ENCODE peak calls at places on chromosomes 5 and 9, in five cellular contexts. One of them, this sample, is unnamed.

GRCh38 chr5:108720416-108720815 is 27.3 kb upstream of the FER start:
- DNase-seq in BJ: no peak
- DNase-seq in GM12865: peak
- DNase-seq in CD8-positive, alpha-beta memory T cell: no peak
- DNase-seq in AG04449: no peak
- DNase-seq in this sample: peak

GRCh38 chr9:5817776-5818336 is 15.1 kb downstream of the ERMP1 start:
- DNase-seq in BJ: peak
- DNase-seq in GM12865: no peak
- DNase-seq in CD8-positive, alpha-beta memory T cell: no peak
- DNase-seq in AG04449: no peak
- DNase-seq in this sample: peak

GRCh38 chr5:144549580-144549979 is 378.9 kb downstream of the KCTD16 start:
- DNase-seq in BJ: peak
- DNase-seq in GM12865: no peak
- DNase-seq in CD8-positive, alpha-beta memory T cell: no peak
- DNase-seq in AG04449: peak
- DNase-seq in this sample: peak

GRCh38 chr9:70409280-70409679 is 5.2 kb downstream of the KLF9 start:
- DNase-seq in BJ: no peak
- DNase-seq in GM12865: no peak
- DNase-seq in CD8-positive, alpha-beta memory T cell: no peak
- DNase-seq in AG04449: no peak
- DNase-seq in this sample: no peak

GRCh38 chr5:107157811-107158210 is 512.9 kb downstream of the EFNA5 start:
- DNase-seq in BJ: no peak
- DNase-seq in GM12865: no peak
- DNase-seq in CD8-positive, alpha-beta memory T cell: no peak
- DNase-seq in AG04449: no peak
- DNase-seq in this sample: no peak

GRCh38 chr9:17613723-17614122 is 34.9 kb downstream of the SH3GL2 start:
- DNase-seq in BJ: peak
- DNase-seq in GM12865: no peak
- DNase-seq in CD8-positive, alpha-beta memory T cell: no peak
- DNase-seq in AG04449: no peak
- DNase-seq in this sample: peak

GRCh38 chr5:7317751-7318150 is 78.2 kb upstream of the ADCY2 start:
- DNase-seq in BJ: peak
- DNase-seq in GM12865: no peak
- DNase-seq in CD8-positive, alpha-beta memory T cell: no peak
- DNase-seq in AG04449: no peak
- DNase-seq in this sample: peak

GRCh38 chr5:78540335-78541057 is 108.1 kb downstream of the LHFPL2 start:
- DNase-seq in BJ: no peak
- DNase-seq in GM12865: no peak
- DNase-seq in CD8-positive, alpha-beta memory T cell: no peak
- DNase-seq in AG04449: no peak
- DNase-seq in this sample: no peak

GRCh38 chr5:141680751-141681201 is 1.3 kb downstream of the ARAP3 start:
- DNase-seq in BJ: no peak
- DNase-seq in GM12865: no peak
- DNase-seq in CD8-positive, alpha-beta memory T cell: no peak
- DNase-seq in AG04449: no peak
- DNase-seq in this sample: peak

DNA sequence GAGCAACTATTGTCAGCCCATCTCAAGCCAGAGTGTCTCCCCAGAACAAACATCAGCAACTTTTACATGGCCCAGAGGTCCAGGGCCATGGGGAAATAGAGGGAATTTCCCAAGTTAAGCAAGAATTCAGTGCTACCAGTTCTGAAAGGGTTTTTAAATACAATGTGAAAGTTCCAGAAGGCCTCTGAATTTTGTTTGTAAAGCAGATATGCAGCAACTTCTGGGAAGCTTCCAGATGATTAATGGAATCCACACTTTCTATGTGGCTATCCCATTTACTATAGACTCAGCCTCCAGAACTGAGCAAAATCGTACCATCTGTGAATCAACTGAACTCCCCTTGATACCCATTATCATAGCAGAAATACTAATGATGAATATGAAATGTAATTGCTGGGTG is 93.8 kb downstream of the FEM1C start:
- DNase-seq in BJ: peak
- DNase-seq in GM12865: peak
- DNase-seq in CD8-positive, alpha-beta memory T cell: no peak
- DNase-seq in AG04449: peak
- DNase-seq in this sample: peak
- H3K4me3 ChIP-seq in BJ: no peak
- H3K4me3 ChIP-seq in GM12865: no peak
- H3K4me3 ChIP-seq in CD8-positive, alpha-beta memory T cell: no peak
- H3K4me3 ChIP-seq in AG04449: no peak
- H3K4me3 ChIP-seq in this sample: no peak

GRCh38 chr5:138132543-138132942 is 6.7 kb downstream of the NME5 start:
- DNase-seq in BJ: no peak
- DNase-seq in GM12865: no peak
- DNase-seq in CD8-positive, alpha-beta memory T cell: no peak
- DNase-seq in AG04449: no peak
- DNase-seq in this sample: no peak
- H3K4me3 ChIP-seq in BJ: no peak
- H3K4me3 ChIP-seq in GM12865: no peak
- H3K4me3 ChIP-seq in CD8-positive, alpha-beta memory T cell: no peak
- H3K4me3 ChIP-seq in AG04449: no peak
- H3K4me3 ChIP-seq in this sample: no peak

GRCh38 chr9:86408121-86408520 is 53.9 kb upstream of the TUT7 start:
- DNase-seq in BJ: no peak
- DNase-seq in GM12865: no peak
- DNase-seq in CD8-positive, alpha-beta memory T cell: no peak
- DNase-seq in AG04449: no peak
- DNase-seq in this sample: peak

GRCh38 chr9:86405926-86406325 is 51.7 kb upstream of the TUT7 start:
- DNase-seq in BJ: peak
- DNase-seq in GM12865: peak
- DNase-seq in CD8-positive, alpha-beta memory T cell: no peak
- DNase-seq in AG04449: peak
- DNase-seq in this sample: peak

GRCh38 chr9:86407022-86407421 is 52.8 kb upstream of the TUT7 start:
- DNase-seq in BJ: no peak
- DNase-seq in GM12865: peak
- DNase-seq in CD8-positive, alpha-beta memory T cell: no peak
- DNase-seq in AG04449: no peak
- DNase-seq in this sample: peak

GRCh38 chr9:86405086-86405491 is 50.9 kb upstream of the TUT7 start:
- DNase-seq in BJ: no peak
- DNase-seq in GM12865: no peak
- DNase-seq in CD8-positive, alpha-beta memory T cell: no peak
- DNase-seq in AG04449: no peak
- DNase-seq in this sample: no peak

GRCh38 chr9:86406366-86406765 is 52.2 kb upstream of the TUT7 start:
- DNase-seq in BJ: peak
- DNase-seq in GM12865: no peak
- DNase-seq in CD8-positive, alpha-beta memory T cell: no peak
- DNase-seq in AG04449: no peak
- DNase-seq in this sample: peak
- H3K4me3 ChIP-seq in BJ: peak
- H3K4me3 ChIP-seq in GM12865: no peak
- H3K4me3 ChIP-seq in CD8-positive, alpha-beta memory T cell: no peak
- H3K4me3 ChIP-seq in AG04449: peak
- H3K4me3 ChIP-seq in this sample: peak

GRCh38 chr5:43066799-43067741 is 27.0 kb upstream of the ANXA2R start:
- DNase-seq in BJ: no peak
- DNase-seq in GM12865: peak
- DNase-seq in CD8-positive, alpha-beta memory T cell: peak
- DNase-seq in AG04449: no peak
- DNase-seq in this sample: peak

GRCh38 chr5:43066231-43066798 is 26.2 kb upstream of the ANXA2R start:
- DNase-seq in BJ: no peak
- DNase-seq in GM12865: peak
- DNase-seq in CD8-positive, alpha-beta memory T cell: peak
- DNase-seq in AG04449: no peak
- DNase-seq in this sample: peak

GRCh38 chr5:43065384-43066230 is 25.5 kb upstream of the ANXA2R start:
- DNase-seq in BJ: no peak
- DNase-seq in GM12865: peak
- DNase-seq in CD8-positive, alpha-beta memory T cell: peak
- DNase-seq in AG04449: no peak
- DNase-seq in this sample: peak

GRCh38 chr5:43063731-43064171 is 23.6 kb upstream of the ANXA2R start:
- DNase-seq in BJ: no peak
- DNase-seq in GM12865: no peak
- DNase-seq in CD8-positive, alpha-beta memory T cell: no peak
- DNase-seq in AG04449: no peak
- DNase-seq in this sample: no peak

DNA sequence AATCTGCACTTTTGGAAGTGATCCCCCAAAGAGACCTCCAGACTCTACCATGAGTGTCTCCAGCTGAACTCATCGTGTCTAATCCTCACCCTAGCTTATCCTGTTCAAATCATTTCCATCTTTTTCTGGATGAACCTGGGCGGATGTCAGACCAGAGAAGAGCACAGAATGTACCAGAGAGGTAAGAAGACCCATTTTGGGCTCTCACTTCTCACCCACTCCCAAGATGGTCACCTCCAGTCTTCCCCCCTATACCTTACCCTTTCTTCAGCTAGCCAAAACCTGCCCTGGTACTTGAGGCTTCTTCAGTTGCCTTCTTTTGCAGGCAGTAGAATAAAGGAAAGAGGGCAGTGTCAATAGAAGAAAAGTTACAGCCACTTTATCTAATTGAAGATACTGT is 27.9 kb upstream of the ANXA2R start:
- DNase-seq in BJ: no peak
- DNase-seq in GM12865: no peak
- DNase-seq in CD8-positive, alpha-beta memory T cell: no peak
- DNase-seq in AG04449: no peak
- DNase-seq in this sample: no peak
- H3K4me3 ChIP-seq in BJ: peak
- H3K4me3 ChIP-seq in GM12865: peak
- H3K4me3 ChIP-seq in CD8-positive, alpha-beta memory T cell: peak
- H3K4me3 ChIP-seq in AG04449: peak
- H3K4me3 ChIP-seq in this sample: peak

GRCh38 chr9:127562271-127562780 is 49.8 kb upstream of the STXBP1 start:
- DNase-seq in BJ: no peak
- DNase-seq in GM12865: no peak
- DNase-seq in CD8-positive, alpha-beta memory T cell: no peak
- DNase-seq in AG04449: no peak
- DNase-seq in this sample: no peak
- H3K4me3 ChIP-seq in BJ: no peak
- H3K4me3 ChIP-seq in GM12865: no peak
- H3K4me3 ChIP-seq in CD8-positive, alpha-beta memory T cell: no peak
- H3K4me3 ChIP-seq in AG04449: peak
- H3K4me3 ChIP-seq in this sample: peak

DNA sequence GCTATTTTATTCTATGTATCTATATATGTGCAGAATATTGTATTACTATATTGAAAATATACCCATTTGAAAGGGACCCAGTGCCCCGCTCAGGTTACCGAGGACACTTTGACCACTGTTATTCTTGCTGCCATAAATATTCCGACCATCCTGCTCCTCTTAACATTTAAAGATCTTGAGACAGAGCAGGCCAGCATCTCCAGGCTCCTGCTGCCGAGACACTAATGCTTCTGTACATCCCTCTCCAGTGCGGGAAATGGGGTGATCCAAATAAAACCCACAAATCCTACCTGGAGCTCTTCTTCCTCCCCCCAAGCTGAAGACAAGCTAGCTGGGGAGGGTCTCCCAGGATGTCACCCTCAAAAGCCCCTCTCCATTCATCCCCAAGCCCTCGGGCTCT is 3.9 kb downstream of the SH3PXD2B start:
- DNase-seq in BJ: no peak
- DNase-seq in GM12865: no peak
- DNase-seq in CD8-positive, alpha-beta memory T cell: no peak
- DNase-seq in AG04449: no peak
- DNase-seq in this sample: no peak
- H3K4me3 ChIP-seq in BJ: no peak
- H3K4me3 ChIP-seq in GM12865: no peak
- H3K4me3 ChIP-seq in CD8-positive, alpha-beta memory T cell: no peak
- H3K4me3 ChIP-seq in AG04449: no peak
- H3K4me3 ChIP-seq in this sample: no peak

GRCh38 chr5:171421331-171422262 is 2.1 kb downstream of the FGF18 start:
- DNase-seq in BJ: no peak
- DNase-seq in GM12865: no peak
- DNase-seq in CD8-positive, alpha-beta memory T cell: no peak
- DNase-seq in AG04449: no peak
- DNase-seq in this sample: no peak

GRCh38 chr5:171418982-171419662 is at the start of gene FGF18:
- DNase-seq in BJ: no peak
- DNase-seq in GM12865: peak
- DNase-seq in CD8-positive, alpha-beta memory T cell: peak
- DNase-seq in AG04449: no peak
- DNase-seq in this sample: peak

GRCh38 chr5:171419663-171420428 is 399 bp downstream of the FGF18 start:
- DNase-seq in BJ: no peak
- DNase-seq in GM12865: peak
- DNase-seq in CD8-positive, alpha-beta memory T cell: peak
- DNase-seq in AG04449: no peak
- DNase-seq in this sample: peak

GRCh38 chr5:171422495-171422894 is 3.0 kb downstream of the FGF18 start:
- DNase-seq in BJ: no peak
- DNase-seq in GM12865: no peak
- DNase-seq in CD8-positive, alpha-beta memory T cell: no peak
- DNase-seq in AG04449: no peak
- DNase-seq in this sample: no peak

GRCh38 chr5:171420429-171421231 is 1.2 kb downstream of the FGF18 start:
- DNase-seq in BJ: peak
- DNase-seq in GM12865: no peak
- DNase-seq in CD8-positive, alpha-beta memory T cell: no peak
- DNase-seq in AG04449: peak
- DNase-seq in this sample: peak
- H3K4me3 ChIP-seq in BJ: peak
- H3K4me3 ChIP-seq in GM12865: no peak
- H3K4me3 ChIP-seq in CD8-positive, alpha-beta memory T cell: no peak
- H3K4me3 ChIP-seq in AG04449: no peak
- H3K4me3 ChIP-seq in this sample: peak

DNA sequence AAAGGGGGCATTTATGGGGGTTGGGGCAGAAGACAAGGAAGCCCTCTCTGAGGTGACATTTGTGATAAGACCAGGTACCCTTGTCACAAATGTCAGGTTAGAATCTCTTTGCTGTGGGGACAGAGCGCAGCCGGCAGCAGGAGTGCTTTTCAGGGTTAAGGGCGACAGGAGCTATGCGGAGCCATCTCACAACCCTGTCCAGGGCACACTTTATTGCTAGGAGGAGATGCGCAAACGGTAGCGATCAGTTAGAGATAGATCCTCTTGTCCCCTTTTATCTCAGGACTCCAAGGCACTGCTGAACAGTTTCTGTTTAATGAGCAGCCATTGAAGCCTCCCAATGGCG is 438 bp upstream of the LAMC3 start:
- DNase-seq in BJ: no peak
- DNase-seq in GM12865: no peak
- DNase-seq in CD8-positive, alpha-beta memory T cell: no peak
- DNase-seq in AG04449: no peak
- DNase-seq in this sample: no peak
- H3K4me3 ChIP-seq in BJ: no peak
- H3K4me3 ChIP-seq in GM12865: no peak
- H3K4me3 ChIP-seq in CD8-positive, alpha-beta memory T cell: no peak
- H3K4me3 ChIP-seq in AG04449: peak
- H3K4me3 ChIP-seq in this sample: peak

This sample was measured in astrocyte.